ENCODE peak calls at places on chromosomes 12 and 14, in ten cellular contexts. R is NAMALWA; G is smooth muscle cell of the brain vasculature; J is activated CD4-positive, alpha-beta T cell treated with anti-CD3 and anti-CD28 coated beads for 24 hours; X is cardiac fibroblast; I is neural crest cell; P is type B pancreatic cell; Z is aorta; Q is AG09309; N is naive B cell. S is an unnamed sample.

GRCh38 chr14:75711134-75711795 is 50.2 kb downstream of the TTLL5 start:
- DNase-seq in R (peak; percentile 47), G (no peak), J (no peak), X (peak; percentile 79), I (peak; percentile 4), P (no peak), Z (no peak), Q (peak; percentile 29), N (peak; percentile 15), S (peak; percentile 33)

GRCh38 chr12:43835656-43836454 is at the start of gene TMEM117:
- DNase-seq in R (peak; percentile 63), G (no peak), J (peak; percentile 12), X (peak; percentile 51), I (peak; percentile 43), P (peak; percentile 77), Z (peak; percentile 93), Q (no peak), N (peak; percentile 72), S (peak; percentile 39)

GRCh38 chr12:104695453-104696148 is 238.9 kb downstream of the CHST11 start:
- DNase-seq in R (peak; percentile 12), G (peak; percentile 96), J (peak; percentile 72), X (peak; percentile 96), I (no peak), P (no peak), Z (peak; percentile 86), Q (peak; percentile 63), N (peak; percentile 81), S (no peak)

GRCh38 chr12:67854351-67854750 is 134.9 kb upstream of the IFNG-AS1 start:
- DNase-seq in R (no peak), G (no peak), J (no peak), X (no peak), I (no peak), P (no peak), Z (no peak), Q (no peak), N (no peak), S (no peak)

GRCh38 chr12:49476091-49476490 is 62.7 kb upstream of the KCNH3 start:
- DNase-seq in R (no peak), G (no peak), J (no peak), X (no peak), I (no peak), P (no peak), Z (no peak), Q (no peak), N (no peak), S (no peak)

GRCh38 chr14:88562831-88563686 is at the start of gene ZC3H14:
- DNase-seq in R (peak; percentile 93), G (no peak), J (peak; percentile 76), X (peak; percentile 87), I (peak; percentile 83), P (peak; percentile 93), Z (peak; percentile 94), Q (no peak), N (peak; percentile 86), S (peak; percentile 93)

GRCh38 chr12:31923063-31923412 is 36.2 kb upstream of the RESF1 start:
- DNase-seq in R (no peak), G (no peak), J (no peak), X (no peak), I (no peak), P (no peak), Z (no peak), Q (no peak), N (no peak), S (no peak)

GRCh38 chr12:53049582-53050318 is at the start of gene TNS2:
- DNase-seq in R (no peak), G (no peak), J (no peak), X (peak; percentile 67), I (no peak), P (no peak), Z (peak; percentile 88), Q (no peak), N (no peak), S (no peak)

GRCh38 chr12:100138048-100138907 is 4.4 kb downstream of the BLTP3B start:
- DNase-seq in R (peak; percentile 74), G (no peak), J (no peak), X (peak; percentile 42), I (no peak), P (no peak), Z (no peak), Q (no peak), N (peak; percentile 18), S (no peak)

GRCh38 chr14:96071561-96071960 is 32.4 kb downstream of the C14orf132 start:
- DNase-seq in R (no peak), G (no peak), J (no peak), X (no peak), I (no peak), P (no peak), Z (peak; percentile 58), Q (no peak), N (no peak), S (no peak)

GRCh38 chr12:24185787-24186186 is 236.3 kb upstream of the SOX5 start:
- DNase-seq in R (no peak), G (no peak), J (no peak), X (no peak), I (no peak), P (no peak), Z (no peak), Q (no peak), N (no peak), S (no peak)

GRCh38 chr14:91167380-91167770 is 53.5 kb downstream of the DGLUCY start:
- DNase-seq in R (no peak), G (no peak), J (no peak), X (no peak), I (no peak), P (no peak), Z (no peak), Q (no peak), N (no peak), S (no peak)

S was measured in neuronal stem cell.